ENCODE peak calls at places on chromosome 4, in ten cellular contexts. S is CD8-positive, alpha-beta T cell; H is GM12865; P is fibroblast of mammary gland; T is heart right ventricle; O is neural crest cell; Z is GM12878; W is neural progenitor cell; Y is IMR-90; F is pancreas. I is an unnamed sample.

GRCh38 chr4:154160925-154161324 is 330.7 kb downstream of the DCHS2 start:
- DNase-seq in S (no peak), H (no peak), P (no peak), T (no peak), O (no peak), Z (no peak), W (no peak), Y (no peak), F (no peak), I (no peak)

GRCh38 chr4:80495847-80496246 is 160.3 kb downstream of the CFAP299 start:
- DNase-seq in S (no peak), H (no peak), P (no peak), T (no peak), O (no peak), Z (no peak), W (no peak), Y (no peak), F (no peak), I (no peak)

GRCh38 chr4:61212788-61213187 is 12.7 kb downstream of the ADGRL3 start:
- DNase-seq in S (no peak), H (no peak), P (no peak), T (no peak), O (no peak), Z (no peak), W (no peak), Y (no peak), F (no peak), I (no peak)

GRCh38 chr4:46390353-46391058 is 578 bp upstream of the GABRA2 start:
- DNase-seq in S (no peak), H (no peak), P (no peak), T (no peak), O (no peak), Z (no peak), W (peak), Y (no peak), F (no peak), I (no peak)

GRCh38 chr4:174365018-174365587 is 81.4 kb downstream of the CEP44 start:
- DNase-seq in S (no peak), H (peak), P (peak), T (peak), O (peak), Z (no peak), W (peak), Y (peak), F (peak), I (peak)

GRCh38 chr4:94352996-94353395 is 10.4 kb upstream of the HPGDS start:
- DNase-seq in S (no peak), H (no peak), P (no peak), T (no peak), O (no peak), Z (no peak), W (no peak), Y (no peak), F (no peak), I (no peak)

GRCh38 chr4:99586747-99587146 is 12.1 kb downstream of the MTTP start:
- DNase-seq in S (no peak), H (no peak), P (no peak), T (no peak), O (no peak), Z (no peak), W (no peak), Y (no peak), F (no peak), I (no peak)

GRCh38 chr4:25859429-25860148 is 3.2 kb downstream of the SEL1L3 start:
- DNase-seq in S (peak), H (peak), P (no peak), T (no peak), O (no peak), Z (no peak), W (no peak), Y (no peak), F (no peak), I (no peak)

GRCh38 chr4:56371426-56372220 is 15.7 kb downstream of the AASDH start:
- DNase-seq in S (no peak), H (no peak), P (no peak), T (no peak), O (no peak), Z (no peak), W (peak), Y (no peak), F (no peak), I (no peak)

GRCh38 chr4:114021445-114021844 is 42.0 kb upstream of the ARSJ start:
- DNase-seq in S (no peak), H (peak), P (no peak), T (no peak), O (no peak), Z (no peak), W (no peak), Y (no peak), F (no peak), I (no peak)

GRCh38 chr4:148986951-148987350 is 544.7 kb upstream of the NR3C2 start:
- DNase-seq in S (no peak), H (no peak), P (no peak), T (no peak), O (no peak), Z (no peak), W (no peak), Y (no peak), F (no peak), I (no peak)

GRCh38 chr4:168868044-168868855 is 141.8 kb downstream of the CBR4 start:
- DNase-seq in S (no peak), H (no peak), P (peak), T (no peak), O (no peak), Z (no peak), W (no peak), Y (peak), F (no peak), I (peak)

DNA sequence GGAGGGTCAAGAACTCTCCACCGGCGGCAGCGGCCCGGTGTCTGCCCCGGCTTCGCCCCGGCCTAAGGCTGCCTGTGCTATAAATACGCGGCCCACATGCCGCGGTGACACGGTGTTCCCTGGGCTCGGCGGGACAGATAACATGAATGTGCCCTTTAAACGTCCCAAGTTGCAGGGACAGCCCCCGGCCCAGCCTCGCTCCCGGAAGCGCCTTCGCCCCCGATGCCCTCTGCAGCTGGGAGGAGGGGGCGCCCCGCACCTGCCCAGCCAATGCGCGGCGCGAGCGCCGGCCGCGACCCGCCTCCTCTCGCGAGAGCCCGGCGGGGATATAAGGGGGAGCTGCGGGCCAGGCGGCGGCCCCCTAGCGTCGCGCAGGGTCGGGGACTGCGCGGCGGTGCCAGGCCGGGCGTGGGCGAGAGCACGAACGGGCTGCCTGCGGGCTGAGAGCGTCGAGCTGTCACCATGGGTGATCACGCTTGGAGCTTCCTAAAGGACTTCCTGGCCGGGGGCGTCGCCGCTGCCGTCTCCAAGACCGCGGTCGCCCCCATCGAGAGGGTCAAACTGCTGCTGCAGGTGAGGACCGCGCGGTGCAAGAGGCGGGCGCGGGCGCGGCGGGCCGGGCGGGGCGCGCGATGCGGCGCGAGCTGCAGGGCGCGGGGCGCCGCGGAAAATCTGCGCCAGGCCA is at the start of gene SLC25A4:
- DNase-seq in S (peak), H (peak), P (peak), T (peak), O (peak), Z (peak), W (peak), Y (peak), F (peak), I (peak)
- TF ChIP-seq CTCF in S (peak), H (peak), P (no peak), T (peak), O (peak), Z (peak), W (peak), Y (peak), F (peak), I (peak)

DNA sequence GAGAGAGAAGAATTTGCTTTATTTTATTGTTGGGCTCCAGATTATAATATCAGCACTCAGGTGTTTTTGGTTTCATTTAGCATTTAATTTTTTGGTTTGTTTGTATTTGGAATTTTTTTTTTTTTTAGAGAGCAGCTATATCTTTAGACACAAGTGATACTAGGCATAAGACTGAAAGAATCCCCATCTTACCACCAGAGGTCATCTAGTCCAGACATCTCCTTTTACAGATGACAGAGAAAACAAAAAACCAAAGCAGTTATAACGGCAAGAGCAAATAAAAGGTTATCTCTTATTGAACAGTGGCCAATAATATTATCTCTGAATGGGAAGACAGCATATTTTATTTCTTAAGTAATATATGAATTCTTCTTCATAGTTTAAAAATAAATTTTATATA is 22.8 kb downstream of the USP38 start:
- DNase-seq in S (no peak), H (no peak), P (peak), T (no peak), O (no peak), Z (no peak), W (no peak), Y (peak), F (no peak), I (peak)
- TF ChIP-seq CTCF in S (no peak), H (no peak), P (peak), T (peak), O (peak), Z (peak), W (peak), Y (peak), F (no peak), I (peak)

GRCh38 chr4:82380344-82380743 is 6.6 kb upstream of the HNRNPD start:
- DNase-seq in S (no peak), H (no peak), P (no peak), T (peak), O (no peak), Z (no peak), W (no peak), Y (no peak), F (no peak), I (no peak)
- TF ChIP-seq CTCF in S (no peak), H (no peak), P (no peak), T (no peak), O (no peak), Z (no peak), W (no peak), Y (no peak), F (no peak), I (no peak)

GRCh38 chr4:180665994-180666818 is 1577.0 kb upstream of the TENM3 start:
- DNase-seq in S (no peak), H (peak), P (peak), T (peak), O (peak), Z (no peak), W (peak), Y (peak), F (no peak), I (peak)
- TF ChIP-seq CTCF in S (peak), H (peak), P (peak), T (no peak), O (peak), Z (peak), W (peak), Y (peak), F (peak), I (peak)

GRCh38 chr4:183636488-183636887 is 22.5 kb downstream of the RWDD4 start:
- DNase-seq in S (no peak), H (no peak), P (no peak), T (no peak), O (no peak), Z (no peak), W (no peak), Y (no peak), F (no peak), I (no peak)
- TF ChIP-seq CTCF in S (no peak), H (no peak), P (no peak), T (no peak), O (no peak), Z (no peak), W (no peak), Y (no peak), F (no peak), I (no peak)

DNA sequence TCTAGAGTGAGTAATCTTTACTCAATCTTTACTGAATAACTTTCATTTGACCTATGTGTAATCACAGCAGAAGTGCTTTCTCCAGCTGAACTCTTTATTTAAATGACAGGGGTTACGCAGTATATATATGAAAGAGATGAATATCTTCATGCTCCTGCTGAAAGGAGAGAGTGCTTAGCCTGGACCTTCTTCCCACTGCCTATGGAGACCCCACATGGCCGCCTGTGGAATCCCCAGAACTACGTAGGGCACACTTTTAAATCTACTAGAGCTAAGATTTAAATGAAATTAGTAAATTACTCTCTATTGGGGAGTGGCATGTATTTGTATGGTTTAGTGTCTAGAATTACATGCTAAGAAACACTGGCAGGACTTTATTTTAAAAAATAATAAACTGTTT is 391.2 kb downstream of the ANKRD50 start:
- DNase-seq in S (no peak), H (no peak), P (no peak), T (no peak), O (no peak), Z (no peak), W (peak), Y (peak), F (no peak), I (no peak)
- TF ChIP-seq CTCF in S (no peak), H (no peak), P (no peak), T (no peak), O (no peak), Z (no peak), W (peak), Y (no peak), F (no peak), I (no peak)

GRCh38 chr4:185774815-185775684 is 36.9 kb downstream of the SORBS2 start:
- DNase-seq in S (no peak), H (no peak), P (peak), T (peak), O (no peak), Z (no peak), W (peak), Y (peak), F (peak), I (peak)
- TF ChIP-seq CTCF in S (no peak), H (no peak), P (no peak), T (no peak), O (no peak), Z (no peak), W (no peak), Y (no peak), F (no peak), I (no peak)

DNA sequence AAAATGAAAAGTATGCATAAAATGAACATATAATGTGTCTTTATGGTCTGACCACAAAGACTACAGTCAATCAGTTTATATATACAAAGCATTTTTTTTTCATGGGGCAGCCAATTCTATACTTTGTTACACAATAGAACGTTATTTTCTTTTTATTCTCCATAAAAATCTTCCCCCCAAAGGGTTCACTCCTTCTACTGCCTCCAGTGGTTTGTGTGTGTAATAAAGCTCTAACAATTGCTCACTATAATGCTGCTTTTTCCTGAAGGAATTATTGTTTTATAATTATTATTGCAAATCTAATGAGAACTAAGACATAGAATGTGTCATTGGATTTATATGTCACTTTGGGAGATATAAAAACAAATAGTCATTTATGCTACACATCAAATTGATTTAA is 664.1 kb upstream of the PABPC4L start:
- DNase-seq in S (no peak), H (no peak), P (no peak), T (no peak), O (no peak), Z (no peak), W (no peak), Y (no peak), F (no peak), I (no peak)
- TF ChIP-seq CTCF in S (no peak), H (no peak), P (no peak), T (no peak), O (peak), Z (no peak), W (peak), Y (no peak), F (no peak), I (peak)

GRCh38 chr4:29805245-29805644 is 914.9 kb upstream of the PCDH7 start:
- DNase-seq in S (no peak), H (no peak), P (no peak), T (no peak), O (no peak), Z (no peak), W (peak), Y (peak), F (no peak), I (no peak)
- TF ChIP-seq CTCF in S (no peak), H (no peak), P (no peak), T (no peak), O (no peak), Z (no peak), W (peak), Y (no peak), F (no peak), I (peak)